ENCODE peak calls at places on chromosomes 6 and 20, in eight cellular contexts. X is right lobe of liver, K is neuronal stem cell, Y is WERI-Rb-1, F is HAP-1, H is stomach, W is left lung, L is spleen. G is an unnamed sample. For H3K9me3, the result is how much of the 10 kb centered on the place peaks cover.

GRCh38 chr20:57964011-57964862 is 254.4 kb upstream of the PMEPA1 start:
- DNase-seq in X (no peak), K (no peak), Y (no peak), F (no peak), H (no peak), W (no peak), L (no peak), G (no peak)

GRCh38 chr20:9677224-9677623 is 161.7 kb downstream of the PAK5 start:
- DNase-seq in X (no peak), K (no peak), Y (no peak), F (no peak), H (no peak), W (no peak), L (no peak), G (no peak)

GRCh38 chr20:3671986-3672863 is 9.0 kb upstream of the GFRA4 start:
- DNase-seq in X (no peak), K (no peak), Y (no peak), F (no peak), H (no peak), W (no peak), L (no peak), G (no peak)

GRCh38 chr6:45709834-45710233 is 305.8 kb downstream of the CLIC5 start:
- DNase-seq in X (no peak), K (no peak), Y (no peak), F (no peak), H (no peak), W (no peak), L (no peak), G (no peak)

GRCh38 chr6:105459884-105460283 is 57.0 kb upstream of the PREP start:
- DNase-seq in X (no peak), K (no peak), Y (no peak), F (no peak), H (no peak), W (no peak), L (no peak), G (no peak)

GRCh38 chr20:36472656-36473071 is 68.7 kb upstream of the MYL9 start:
- DNase-seq in X (peak), K (no peak), Y (no peak), F (no peak), H (peak), W (no peak), L (peak), G (no peak)

GRCh38 chr20:62739067-62739466 is 30.4 kb downstream of the NTSR1 start:
- DNase-seq in X (peak), K (no peak), Y (peak), F (no peak), H (no peak), W (no peak), L (peak), G (no peak)

GRCh38 chr6:107977283-107977682 is 19.3 kb upstream of the SEC63 start:
- DNase-seq in X (no peak), K (no peak), Y (no peak), F (no peak), H (no peak), W (no peak), L (no peak), G (no peak)

GRCh38 chr6:11225990-11226389 is 6.5 kb downstream of the NEDD9 start:
- DNase-seq in X (no peak), K (no peak), Y (no peak), F (no peak), H (no peak), W (no peak), L (no peak), G (no peak)

GRCh38 chr6:25960689-25961088 is 1.9 kb upstream of the TRIM38 start:
- DNase-seq in X (no peak), K (no peak), Y (no peak), F (no peak), H (no peak), W (no peak), L (no peak), G (no peak)

GRCh38 chr6:35089935-35090505 is 51.1 kb downstream of the TCP11 start:
- DNase-seq in X (no peak), K (no peak), Y (peak), F (no peak), H (peak), W (no peak), L (no peak), G (no peak)

GRCh38 chr6:47400581-47400980 is 77.0 kb upstream of the CD2AP start:
- DNase-seq in X (no peak), K (no peak), Y (no peak), F (no peak), H (no peak), W (no peak), L (no peak), G (no peak)

GRCh38 chr6:17336425-17336824 is 55.3 kb downstream of the RBM24 start:
- DNase-seq in X (no peak), K (no peak), Y (no peak), F (no peak), H (no peak), W (no peak), L (no peak), G (no peak)

GRCh38 chr6:30741789-30742315 is 635 bp downstream of the FLOT1 start:
- DNase-seq in X (no peak), K (no peak), Y (no peak), F (no peak), H (no peak), W (no peak), L (peak), G (no peak)

GRCh38 chr6:13491538-13491937 is 4.1 kb upstream of the GFOD1 start:
- DNase-seq in X (no peak), K (no peak), Y (no peak), F (no peak), H (no peak), W (no peak), L (no peak), G (no peak)

GRCh38 chr6:122845916-122846632 is 57.0 kb downstream of the SMPDL3A start:
- DNase-seq in X (no peak), K (no peak), Y (no peak), F (no peak), H (no peak), W (no peak), L (no peak), G (no peak)

GRCh38 chr6:34131326-34132081 is 14.4 kb downstream of the GRM4 start:
- DNase-seq in X (no peak), K (no peak), Y (no peak), F (no peak), H (no peak), W (no peak), L (no peak), G (no peak)

GRCh38 chr6:52509281-52510212 is 67.3 kb downstream of the TRAM2 start:
- DNase-seq in X (no peak), K (no peak), Y (no peak), F (no peak), H (no peak), W (no peak), L (no peak), G (no peak)

GRCh38 chr6:33189164-33189563 is 3.1 kb downstream of the COL11A2 start:
- DNase-seq in X (no peak), K (no peak), Y (no peak), F (no peak), H (no peak), W (no peak), L (no peak), G (no peak)

GRCh38 chr20:58306421-58307261 is 2.9 kb upstream of the RAB22A start:
- DNase-seq in X (peak), K (no peak), Y (no peak), F (no peak), H (peak), W (peak), L (peak), G (peak)

GRCh38 chr6:164168595-164168994 is 754.1 kb downstream of the QKI start:
- DNase-seq in X (no peak), K (no peak), Y (no peak), F (no peak), H (no peak), W (no peak), L (no peak), G (no peak)
- H3K9me3 ChIP-seq in X (under half), K (under half), Y (under half), F (under half), H (under half), W (under half), L (under half), G (under half)

DNA sequence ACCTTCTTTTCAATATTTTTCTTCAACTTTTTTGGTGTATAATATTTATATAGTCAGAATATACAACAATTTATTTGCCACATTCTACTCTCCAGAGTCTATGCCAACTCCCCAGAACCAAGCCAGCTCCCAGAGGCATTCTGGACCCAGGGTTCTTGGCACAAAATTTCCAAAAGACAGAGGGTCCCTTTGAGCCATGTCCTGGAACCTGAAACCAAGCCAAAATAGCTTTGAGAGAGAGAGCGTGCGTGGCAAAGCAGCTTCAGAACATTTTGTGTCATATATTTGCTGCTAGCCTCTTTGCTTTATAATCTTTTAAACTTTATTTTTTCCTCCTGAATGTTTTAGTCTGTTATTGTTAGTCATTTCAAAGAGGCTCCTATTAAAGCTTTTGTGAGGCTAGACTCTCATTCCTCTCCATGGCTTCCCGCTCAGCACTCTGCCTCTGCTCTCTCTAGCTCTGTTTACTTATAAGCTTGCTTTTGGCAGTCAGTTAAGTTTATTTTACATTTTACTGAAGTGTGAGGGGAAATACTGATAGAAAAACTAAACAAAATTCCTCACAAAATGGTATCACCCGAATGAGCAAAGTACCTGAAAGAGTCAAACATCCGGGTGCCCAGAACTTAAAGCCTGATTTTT is 605.2 kb upstream of the ID4 start:
- DNase-seq in X (no peak), K (no peak), Y (no peak), F (no peak), H (no peak), W (peak), L (no peak), G (no peak)
- H3K9me3 ChIP-seq in X (under half), K (under half), Y (under half), F (under half), H (under half), W (under half), L (under half), G (under half)

DNA sequence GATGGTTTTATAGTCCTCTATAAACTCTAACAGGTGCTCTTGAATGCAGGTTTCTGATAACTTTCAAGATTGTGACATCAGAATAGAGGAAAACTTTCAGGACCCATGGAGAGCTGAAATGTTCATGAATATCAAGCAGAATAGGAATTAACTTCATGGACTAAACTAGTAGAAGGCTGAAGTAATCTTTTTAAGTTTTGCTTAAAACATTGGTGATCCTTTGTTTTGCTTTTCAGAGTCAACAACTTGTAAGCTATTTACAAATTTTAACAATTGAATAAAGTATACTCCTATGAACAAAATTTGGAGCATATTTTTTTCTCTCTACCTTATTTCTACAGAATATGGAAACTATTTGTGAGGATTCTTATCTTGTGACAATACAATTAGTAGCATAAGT is 25.2 kb upstream of the GOPC start:
- DNase-seq in X (no peak), K (no peak), Y (no peak), F (no peak), H (no peak), W (no peak), L (no peak), G (no peak)
- H3K9me3 ChIP-seq in X (under half), K (under half), Y (under half), F (under half), H (under half), W (under half), L (half or more), G (under half)

GRCh38 chr20:31414381-31414780 is 8.4 kb upstream of the DEFB121 start:
- DNase-seq in X (no peak), K (no peak), Y (no peak), F (no peak), H (no peak), W (no peak), L (no peak), G (no peak)

GRCh38 chr20:31406115-31406514 is at the start of gene DEFB121:
- DNase-seq in X (no peak), K (no peak), Y (no peak), F (no peak), H (no peak), W (no peak), L (no peak), G (no peak)

DNA sequence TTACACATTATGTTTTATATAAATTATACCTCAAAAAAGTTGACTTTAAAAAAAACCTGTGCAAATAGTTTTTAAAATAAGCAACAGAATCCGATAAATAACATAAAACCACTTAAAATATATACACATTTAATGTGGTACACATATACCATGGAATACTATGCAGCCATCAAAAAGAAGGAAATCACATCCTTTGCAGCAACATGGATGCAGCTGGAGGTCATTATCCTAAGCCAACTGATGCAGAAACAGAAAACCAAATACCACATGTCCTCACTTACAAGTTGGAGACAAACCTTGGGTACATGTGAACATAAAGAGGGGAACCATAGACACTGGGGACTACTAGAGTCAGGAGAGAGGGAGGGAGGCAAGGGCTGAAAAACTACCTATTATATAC is 4.0 kb upstream of the DEFB121 start:
- DNase-seq in X (no peak), K (no peak), Y (no peak), F (no peak), H (no peak), W (no peak), L (no peak), G (no peak)
- H3K9me3 ChIP-seq in X (under half), K (under half), Y (under half), F (under half), H (under half), W (under half), L (under half), G (under half)

DNA sequence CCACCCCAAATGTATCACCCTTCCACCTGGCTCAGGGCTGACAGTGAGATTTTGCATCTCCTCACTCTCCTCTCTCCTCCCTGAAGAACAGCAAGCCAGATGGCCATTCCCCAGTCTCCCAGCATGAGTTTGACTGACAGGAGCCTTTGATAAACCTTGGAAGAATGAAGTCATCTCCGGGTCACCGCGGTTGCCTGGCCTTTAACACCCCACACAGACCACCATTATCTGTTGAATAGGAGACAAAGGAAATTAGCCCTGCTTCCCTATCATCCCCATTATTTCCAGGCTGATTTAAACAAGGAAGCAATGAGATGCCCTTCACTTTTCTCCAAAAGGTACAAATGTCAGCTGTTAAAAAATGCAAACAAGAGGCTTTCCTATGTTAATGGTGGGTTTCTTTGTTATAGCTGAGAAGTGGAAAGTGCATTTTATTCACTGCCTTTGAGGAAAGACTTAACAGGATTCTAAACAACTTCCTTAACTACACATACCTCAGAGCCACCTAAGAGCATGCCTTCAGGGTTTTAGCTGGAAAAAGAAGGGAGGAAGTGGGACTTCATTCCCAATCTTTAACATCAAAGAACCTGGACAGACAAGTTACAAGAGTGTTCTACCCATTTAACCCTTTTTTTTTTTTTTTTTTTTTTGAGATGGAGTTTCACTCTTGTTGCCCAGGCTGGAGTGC is 524.7 kb upstream of the ID4 start:
- DNase-seq in X (no peak), K (peak), Y (peak), F (no peak), H (no peak), W (no peak), L (no peak), G (no peak)
- H3K9me3 ChIP-seq in X (under half), K (under half), Y (under half), F (under half), H (under half), W (under half), L (under half), G (under half)